ENCODE peak calls at places on chromosomes 3 and 15, in five cellular contexts. T is AG09309, R is cardiac muscle cell, L is DND-41, Z is dorsolateral prefrontal cortex. O is an unnamed sample.
A peak's percentile ranks its signal among the peaks of the same experiment; 100 is the strongest.

GRCh38 chr3:24591661-24592555 is 97.3 kb upstream of the THRB start:
- DNase-seq in Z (no peak), L (no peak), R (no peak), T (peak; percentile 18), O (no peak)

GRCh38 chr3:42130329-42131070 is 39.3 kb downstream of the TRAK1 start:
- DNase-seq in R (no peak), Z (no peak), L (no peak), T (no peak), O (no peak)

GRCh38 chr3:16112910-16113504 is 61.5 kb upstream of the GALNT15 start:
- DNase-seq in T (no peak), R (peak; percentile 66), Z (no peak), L (no peak), O (no peak)

GRCh38 chr15:25568751-25569150 is 129.9 kb upstream of the UBE3A start:
- DNase-seq in T (no peak), R (no peak), L (no peak), Z (peak; percentile 53), O (no peak)

GRCh38 chr3:31562525-31562924 is 29.8 kb downstream of the STT3B start:
- DNase-seq in T (no peak), R (no peak), Z (no peak), L (peak; percentile 71), O (peak; percentile 15)

GRCh38 chr3:170726976-170727661 is 141.2 kb upstream of the SLC7A14 start:
- DNase-seq in L (no peak), R (peak; percentile 91), T (no peak), Z (no peak), O (no peak)

GRCh38 chr3:46517016-46517770 is 19.4 kb downstream of the RTP3 start:
- DNase-seq in L (no peak), Z (no peak), R (peak; percentile 60), T (peak; percentile 70), O (no peak)

GRCh38 chr3:195196266-195196665 is 74.7 kb downstream of the XXYLT1 start:
- DNase-seq in R (peak; percentile 59), T (no peak), L (no peak), Z (no peak), O (no peak)

GRCh38 chr15:74988007-74988800 is 7.2 kb upstream of the SCAMP5 start:
- DNase-seq in Z (no peak), L (peak; percentile 38), R (peak; percentile 68), T (no peak), O (peak; percentile 40)

GRCh38 chr3:112973325-112974177 is 1.4 kb downstream of the CD200R1 start:
- DNase-seq in R (no peak), T (no peak), L (no peak), Z (no peak), O (no peak)

GRCh38 chr3:31743690-31744089 is 211.0 kb downstream of the STT3B start:
- DNase-seq in Z (no peak), R (peak; percentile 42), T (no peak), L (no peak), O (no peak)

GRCh38 chr3:105414841-105415240 is 48.1 kb downstream of the ALCAM start:
- DNase-seq in R (peak; percentile 39), Z (no peak), T (no peak), L (no peak), O (no peak)

GRCh38 chr3:156291269-156292123 is 171.1 kb downstream of the KCNAB1 start:
- DNase-seq in R (peak; percentile 14), Z (peak; percentile 71), T (no peak), L (no peak), O (peak; percentile 37)

GRCh38 chr3:34533468-34533867 is 735.0 kb downstream of the PDCD6IP start:
- DNase-seq in L (no peak), R (no peak), Z (no peak), T (no peak), O (no peak)

GRCh38 chr15:94395626-94396025 is 164.3 kb downstream of the MCTP2 start:
- DNase-seq in L (no peak), R (peak; percentile 5), T (peak; percentile 37), Z (no peak), O (no peak)

GRCh38 chr3:52361011-52361410 is 44.9 kb downstream of the DNAH1 start:
- DNase-seq in L (no peak), R (no peak), T (no peak), Z (no peak), O (no peak)

GRCh38 chr3:194306109-194306686 is 44.9 kb downstream of the CPN2 start:
- DNase-seq in R (no peak), Z (no peak), T (no peak), L (peak; percentile 98), O (peak; percentile 34)

GRCh38 chr15:89662893-89663673 is 7.8 kb upstream of the KIF7 start:
- DNase-seq in T (peak; percentile 69), L (no peak), R (peak; percentile 98), Z (no peak), O (no peak)

GRCh38 chr15:48392356-48392755 is 61.1 kb downstream of the DUT start:
- DNase-seq in Z (no peak), L (no peak), R (peak; percentile 85), T (no peak), O (no peak)

GRCh38 chr3:197027151-197027895 is 2.3 kb downstream of the MELTF start:
- DNase-seq in R (peak; percentile 25), T (no peak), L (no peak), Z (peak; percentile 2), O (no peak)

GRCh38 chr15:29612096-29612495 is 210.2 kb downstream of the TJP1 start:
- DNase-seq in T (peak; percentile 61), L (no peak), R (peak; percentile 99), Z (no peak), O (no peak)

GRCh38 chr3:182523836-182524235 is 269.5 kb upstream of the ATP11B start:
- DNase-seq in L (no peak), R (no peak), Z (no peak), T (no peak), O (no peak)

GRCh38 chr15:37098468-37099320 is 1.7 kb downstream of the MEIS2 start:
- DNase-seq in Z (peak; percentile 45), L (no peak), R (no peak), T (no peak), O (peak; percentile 57)
- TF ChIP-seq CTCF in Z (no peak), L (no peak), R (no peak), T (no peak), O (no peak)

DNA sequence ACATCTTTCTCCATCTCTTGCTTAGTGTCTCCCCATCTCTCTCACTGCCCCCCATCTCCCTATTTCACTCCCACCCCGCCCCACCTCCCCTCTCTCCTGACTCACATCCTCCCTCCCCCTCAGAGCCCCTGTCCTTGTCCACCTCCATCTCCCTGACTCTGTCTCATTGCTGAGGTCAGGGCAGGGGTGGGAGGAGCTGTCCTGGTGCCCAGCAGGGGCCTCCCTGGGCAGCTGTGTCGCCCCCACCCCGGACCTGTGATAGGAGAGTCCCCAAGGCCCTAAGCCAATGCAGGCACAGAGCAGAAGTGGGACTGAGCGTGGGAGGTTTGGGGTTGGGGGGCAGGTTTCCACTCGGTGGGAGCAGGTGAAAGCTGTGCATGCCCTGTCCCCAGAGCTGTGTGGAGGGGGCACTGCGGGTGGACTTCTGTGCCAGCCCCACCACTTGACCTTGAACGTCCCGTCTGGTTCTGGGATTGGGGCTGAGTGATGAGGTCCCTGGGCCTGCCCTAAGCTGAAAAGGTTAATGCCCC is 210.8 kb downstream of the TBC1D2B start:
- DNase-seq in L (no peak), R (no peak), Z (no peak), T (no peak), O (no peak)
- TF ChIP-seq CTCF in L (no peak), R (no peak), Z (no peak), T (no peak), O (no peak)

GRCh38 chr15:64740361-64741170 is 34.8 kb downstream of the RBPMS2 start:
- DNase-seq in R (peak; percentile 86), Z (no peak), T (no peak), L (no peak), O (no peak)
- TF ChIP-seq CTCF in R (peak; percentile 40), Z (no peak), T (peak; percentile 31), L (no peak), O (no peak)

DNA sequence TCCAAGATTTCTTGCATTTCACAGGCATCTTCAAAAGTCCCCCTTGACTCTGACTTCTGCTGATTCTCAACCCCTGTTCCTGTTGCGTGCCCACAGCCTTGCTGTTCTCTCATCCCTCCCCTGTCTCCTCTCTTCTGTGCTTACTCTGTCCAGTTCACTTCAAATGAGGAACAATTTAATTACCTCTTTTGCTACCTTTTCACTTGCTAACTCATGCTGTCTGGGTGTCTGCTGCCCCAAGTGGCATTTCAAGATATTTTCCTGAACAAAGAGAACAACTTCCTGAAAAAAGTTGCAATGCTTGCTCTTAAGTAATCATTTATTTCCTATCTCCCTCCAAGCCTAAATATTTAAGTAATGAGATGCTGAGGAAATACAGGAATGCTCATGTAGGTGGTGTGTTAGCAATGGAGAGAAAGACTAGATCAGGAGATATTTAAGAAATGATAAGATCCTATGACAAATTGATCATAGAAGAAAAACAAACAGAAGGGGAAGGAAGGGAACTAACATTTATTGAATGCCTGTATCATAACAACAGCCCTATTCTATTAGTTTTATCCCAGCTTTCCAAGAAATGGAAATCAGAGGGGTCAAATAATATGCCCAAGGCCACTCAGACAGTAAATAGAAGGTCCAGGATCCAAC is 42.2 kb downstream of the SV2B start:
- DNase-seq in L (peak; percentile 4), Z (no peak), R (peak; percentile 1), T (no peak), O (no peak)
- TF ChIP-seq CTCF in L (peak; percentile 49), Z (peak; percentile 59), R (no peak), T (peak; percentile 12), O (peak; percentile 46)

GRCh38 chr15:91973481-91973880 is 120.0 kb downstream of the SLCO3A1 start:
- DNase-seq in R (no peak), L (no peak), T (no peak), Z (no peak), O (no peak)
- TF ChIP-seq CTCF in R (peak; percentile 11), L (peak; percentile 10), T (peak; percentile 29), Z (peak; percentile 13), O (no peak)